ENCODE peak calls at places on chromosomes 3 and 15, in five cellular contexts. G is sciatic nerve, I is NCI-H748 treated with DMSO at 0.1 percent for 48 hours, O is NCI-H1930, Q is A172. V is an unnamed sample.

GRCh38 chr3:138786788-138787276 is 47.9 kb downstream of the PIK3CB start:
- DNase-seq in Q (no peak), O (no peak), G (no peak), I (no peak), V (peak; percentile 28)

GRCh38 chr3:185824467-185825378 is at the start of gene IGF2BP2:
- DNase-seq in Q (peak; percentile 62), O (peak; percentile 57), G (peak; percentile 86), I (no peak), V (peak; percentile 87)

GRCh38 chr3:24624938-24625681 is 130.5 kb upstream of the THRB start:
- DNase-seq in O (no peak), Q (no peak), I (no peak), G (no peak), V (no peak)

GRCh38 chr15:83844742-83845141 is 190.8 kb downstream of the ADAMTSL3 start:
- DNase-seq in G (no peak), I (no peak), Q (no peak), O (no peak), V (no peak)

GRCh38 chr3:180277036-180277435 is 240.3 kb upstream of the PEX5L start:
- DNase-seq in G (no peak), I (no peak), Q (no peak), O (no peak), V (peak; percentile 2)

GRCh38 chr3:46929324-46929723 is 47.2 kb downstream of the CCDC12 start:
- DNase-seq in I (no peak), Q (no peak), O (no peak), G (peak; percentile 45), V (no peak)

GRCh38 chr3:141320399-141321108 is 47.8 kb upstream of the ZBTB38 start:
- DNase-seq in O (no peak), G (no peak), Q (no peak), I (no peak), V (no peak)

GRCh38 chr3:13238687-13239466 is 165.6 kb upstream of the IQSEC1 start:
- DNase-seq in Q (no peak), O (no peak), I (no peak), G (no peak), V (no peak)

GRCh38 chr15:36808401-36809160 is 229.2 kb downstream of the CDIN1 start:
- DNase-seq in Q (no peak), O (no peak), I (no peak), G (no peak), V (no peak)

GRCh38 chr3:113685124-113685523 is 11.3 kb downstream of the USF3 start:
- DNase-seq in Q (no peak), O (no peak), G (no peak), I (no peak), V (no peak)

GRCh38 chr3:170657312-170657711 is 71.4 kb upstream of the SLC7A14 start:
- DNase-seq in O (no peak), Q (no peak), I (no peak), G (no peak), V (no peak)

GRCh38 chr3:196694941-196695848 is 16.9 kb downstream of the CEP19 start:
- DNase-seq in O (no peak), Q (no peak), I (no peak), G (no peak), V (no peak)

GRCh38 chr15:63030101-63030528 is 12.4 kb upstream of the TPM1 start:
- DNase-seq in O (no peak), Q (no peak), G (peak; percentile 74), I (no peak), V (no peak)

GRCh38 chr3:23442598-23443383 is 239.7 kb downstream of the UBE2E2 start:
- DNase-seq in O (no peak), I (no peak), G (no peak), Q (no peak), V (peak; percentile 18)

GRCh38 chr15:96268421-96269204 is 61.9 kb upstream of the NR2F2 start:
- DNase-seq in Q (peak; percentile 41), I (no peak), G (no peak), O (no peak), V (peak; percentile 22)

GRCh38 chr3:195441971-195442572 is 748 bp downstream of the ACAP2 start:
- DNase-seq in I (no peak), Q (peak; percentile 52), O (no peak), G (peak; percentile 71), V (peak; percentile 83)

GRCh38 chr15:44299997-44300396 is 11.5 kb downstream of the GOLM2 start:
- DNase-seq in O (no peak), I (no peak), G (no peak), Q (no peak), V (no peak)

GRCh38 chr3:121482651-121483050 is 63.1 kb downstream of the POLQ start:
- DNase-seq in G (no peak), Q (peak; percentile 87), O (no peak), I (no peak), V (no peak)

GRCh38 chr3:188647237-188647636 is 493.3 kb downstream of the LPP start:
- DNase-seq in O (no peak), I (no peak), Q (no peak), G (no peak), V (no peak)

GRCh38 chr3:16247282-16248058 is 17.3 kb downstream of the DPH3 start:
- DNase-seq in Q (peak; percentile 81), I (peak; percentile 45), O (peak; percentile 69), G (peak; percentile 88), V (peak; percentile 65)

GRCh38 chr3:73401058-73401457 is 223.7 kb downstream of the PDZRN3 start:
- DNase-seq in G (no peak), O (no peak), Q (no peak), I (no peak), V (no peak)

GRCh38 chr3:59189561-59190338 is 139.9 kb upstream of the CFAP20DC start:
- DNase-seq in I (no peak), O (no peak), G (no peak), Q (peak; percentile 35), V (peak; percentile 39)

GRCh38 chr3:111803123-111803593 is 55.9 kb upstream of the PHLDB2 start:
- DNase-seq in I (no peak), G (peak; percentile 81), Q (peak; percentile 95), O (no peak), V (peak; percentile 42)

GRCh38 chr3:126465928-126466564 is 9.6 kb downstream of the ZXDC start:
- DNase-seq in Q (no peak), O (no peak), G (peak; percentile 66), I (no peak), V (no peak)

GRCh38 chr15:77836116-77836798 is 203.5 kb upstream of the LINGO1 start:
- DNase-seq in Q (peak; percentile 29), G (no peak), I (no peak), O (no peak), V (peak; percentile 44)

GRCh38 chr15:67853454-67853853 is 13.6 kb upstream of the RNU6-1 start:
- DNase-seq in I (no peak), O (no peak), G (no peak), Q (no peak), V (no peak)

GRCh38 chr15:67127925-67128324 is 62.5 kb downstream of the SMAD3 start:
- DNase-seq in G (peak; percentile 42), O (no peak), Q (peak; percentile 95), I (no peak), V (peak; percentile 31)

GRCh38 chr15:78906310-78906608 is 33.6 kb downstream of the MORF4L1 start:
- DNase-seq in G (no peak), Q (peak; percentile 61), I (no peak), O (no peak), V (no peak)

GRCh38 chr3:37592328-37592727 is 269.4 kb upstream of the CTDSPL start:
- DNase-seq in I (no peak), G (no peak), Q (no peak), O (no peak), V (no peak)

GRCh38 chr3:23654571-23654970 is 151.2 kb upstream of the UBE2E1 start:
- DNase-seq in I (no peak), G (no peak), Q (no peak), O (no peak), V (no peak)

GRCh38 chr15:48596415-48596814 is 49.1 kb downstream of the FBN1 start:
- DNase-seq in G (no peak), I (no peak), Q (no peak), O (no peak), V (no peak)

GRCh38 chr3:122271246-122271898 is 53.7 kb upstream of the CSTA start:
- DNase-seq in Q (no peak), O (no peak), G (no peak), I (no peak), V (peak; percentile 31)

V was measured in SW480.